ENCODE peak calls at places on chromosome 13, in four cellular contexts. W, D, P and C are unnamed samples.

GRCh38 chr13:84896128-84896527 is 903.1 kb downstream of the SLITRK6 start:
- DNase-seq in D (peak; percentile 11), P (no peak), W (peak; percentile 51), C (no peak)

GRCh38 chr13:74250738-74251190 is 116.6 kb upstream of the KLF12 start:
- DNase-seq in P (no peak), D (no peak), W (peak; percentile 45), C (no peak)

GRCh38 chr13:26571518-26571917 is 14.0 kb downstream of the WASF3 start:
- DNase-seq in W (no peak), P (no peak), D (no peak), C (no peak)

GRCh38 chr13:88675997-88676396 is 1004.8 kb downstream of the SLITRK5 start:
- DNase-seq in W (no peak), D (no peak), P (no peak), C (no peak)

GRCh38 chr13:23871616-23872220 is 17.5 kb downstream of the MIPEP start:
- DNase-seq in P (no peak), W (peak; percentile 46), D (no peak), C (no peak)

GRCh38 chr13:20160346-20161274 is at the start of gene GJA3:
- DNase-seq in P (no peak), D (no peak), W (peak; percentile 62), C (no peak)

GRCh38 chr13:32134241-32134801 is 102.7 kb downstream of the FRY start:
- DNase-seq in W (no peak), P (no peak), D (no peak), C (no peak)

GRCh38 chr13:42981853-42982252 is 10.2 kb downstream of the EPSTI1 start:
- DNase-seq in W (no peak), P (no peak), D (no peak), C (no peak)

GRCh38 chr13:48515732-48516131 is 17.1 kb downstream of the RCBTB2 start:
- DNase-seq in P (no peak), D (no peak), W (no peak), C (no peak)

GRCh38 chr13:40609972-40610726 is 56.3 kb downstream of the FOXO1 start:
- DNase-seq in W (no peak), P (no peak), D (peak; percentile 30), C (no peak)

GRCh38 chr13:68927387-68928026 is 1180.1 kb upstream of the ATXN8OS start:
- DNase-seq in W (peak; percentile 6), P (no peak), D (peak; percentile 6), C (no peak)

GRCh38 chr13:40096357-40096911 is 441.0 kb downstream of the COG6 start:
- DNase-seq in P (no peak), D (no peak), W (no peak), C (no peak)

GRCh38 chr13:47832458-47832972 is 168.6 kb downstream of the SUCLA2 start:
- DNase-seq in D (no peak), W (no peak), P (no peak), C (no peak)

GRCh38 chr13:60661514-60661913 is 264.5 kb downstream of the TDRD3 start:
- DNase-seq in P (no peak), D (no peak), W (no peak), C (no peak)

GRCh38 chr13:91564422-91564821 is 166.0 kb downstream of the GPC5 start:
- DNase-seq in W (peak; percentile 28), P (no peak), D (no peak), C (no peak)

GRCh38 chr13:108121406-108121805 is 93.9 kb downstream of the LIG4 start:
- DNase-seq in P (no peak), W (no peak), D (no peak), C (no peak)

GRCh38 chr13:67438465-67438864 is 208.3 kb upstream of the PCDH9 start:
- DNase-seq in D (no peak), W (peak; percentile 7), P (no peak), C (no peak)

GRCh38 chr13:75271851-75272250 is 210.1 kb downstream of the TBC1D4 start:
- DNase-seq in D (no peak), P (no peak), W (no peak), C (no peak)

GRCh38 chr13:23378009-23378632 is 55.4 kb downstream of the SACS start:
- DNase-seq in D (peak; percentile 19), P (no peak), W (no peak), C (no peak)

GRCh38 chr13:23629566-23630272 is 59.5 kb downstream of the TNFRSF19 start:
- DNase-seq in D (no peak), P (no peak), W (no peak), C (no peak)

GRCh38 chr13:35388979-35389378 is 87.5 kb downstream of the MAB21L1 start:
- DNase-seq in P (no peak), W (peak; percentile 2), D (no peak), C (no peak)

GRCh38 chr13:77338961-77339401 is 12.1 kb upstream of the MYCBP2 start:
- DNase-seq in W (no peak), P (no peak), D (no peak), C (no peak)

GRCh38 chr13:79451500-79451962 is 29.4 kb upstream of the NDFIP2 start:
- DNase-seq in W (peak; percentile 6), P (no peak), D (peak; percentile 26), C (no peak)

GRCh38 chr13:97058417-97058816 is 64.1 kb upstream of the OXGR1 start:
- DNase-seq in P (no peak), W (no peak), D (no peak), C (no peak)

DNA sequence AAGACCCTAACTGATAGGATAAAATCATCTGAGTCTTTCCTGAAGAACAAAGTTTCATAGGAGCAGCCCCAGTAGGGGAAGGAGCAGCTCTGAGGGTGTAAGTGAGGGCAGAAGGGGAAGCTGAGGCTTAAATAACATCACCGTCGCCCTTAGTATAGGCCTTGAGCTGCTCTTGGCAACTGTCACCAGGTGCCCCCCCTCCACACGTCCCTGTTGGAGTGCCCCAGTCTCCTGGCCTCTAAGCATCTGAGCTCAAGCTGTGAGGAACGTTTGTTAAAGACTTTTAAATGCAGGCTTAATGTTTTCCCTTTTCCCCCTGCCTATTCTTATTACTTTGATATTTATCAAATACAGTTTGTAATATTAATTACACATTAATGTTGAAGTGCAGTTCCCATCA is 170.6 kb downstream of the ZIC5 start:
- DNase-seq in D (no peak), P (no peak), W (no peak), C (no peak)
- TF ChIP-seq POLR2AphosphoS5 in D (no peak), P (no peak), W (no peak), C (no peak)

DNA sequence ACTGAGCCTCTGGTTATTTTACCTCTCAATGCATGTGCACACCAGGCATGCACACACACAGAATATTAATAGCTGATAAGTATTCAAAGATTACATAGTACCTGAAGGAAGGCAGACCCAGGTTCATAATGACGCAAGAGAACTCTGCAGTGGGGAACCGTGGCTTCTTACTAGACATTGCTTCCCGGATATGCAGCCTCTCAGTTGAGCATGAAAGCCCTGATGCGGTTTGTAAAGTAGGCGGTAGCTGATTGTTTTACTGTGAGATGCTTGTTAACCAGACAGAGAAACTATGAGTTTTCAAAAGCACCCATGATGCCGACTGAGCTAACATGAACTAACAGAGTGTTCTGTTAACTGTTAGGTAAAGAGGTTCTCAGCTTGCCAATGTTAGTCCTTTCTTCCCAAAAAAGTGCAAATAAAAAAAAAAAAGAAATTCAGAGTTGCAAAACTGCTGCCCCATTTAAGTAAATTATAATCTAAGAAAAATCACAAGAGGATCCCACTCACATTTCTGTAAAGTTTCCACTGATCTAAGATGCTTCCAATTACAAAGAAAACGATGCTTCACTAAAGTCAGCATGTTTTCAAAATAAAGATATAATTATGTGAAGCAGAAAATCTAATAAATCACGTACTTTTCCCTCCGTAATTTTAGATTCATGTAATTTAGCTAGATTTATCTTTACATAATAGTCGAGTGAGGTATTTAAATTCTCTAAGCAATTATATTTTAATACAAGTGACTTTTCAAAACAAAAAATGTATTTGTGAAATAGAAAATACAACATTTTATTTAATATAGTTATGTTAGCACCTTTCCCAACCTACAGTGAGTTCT is 2.2 kb downstream of the FLT1 start:
- DNase-seq in D (no peak), W (no peak), P (no peak), C (no peak)
- H3K4me1 ChIP-seq in D (peaks cover 17% of the 10 kb centered on the region), W (no peaks in the 10 kb centered on the region), P (peaks cover 20% of the 10 kb centered on the region), C (peaks cover 23% of the 10 kb centered on the region)

DNA sequence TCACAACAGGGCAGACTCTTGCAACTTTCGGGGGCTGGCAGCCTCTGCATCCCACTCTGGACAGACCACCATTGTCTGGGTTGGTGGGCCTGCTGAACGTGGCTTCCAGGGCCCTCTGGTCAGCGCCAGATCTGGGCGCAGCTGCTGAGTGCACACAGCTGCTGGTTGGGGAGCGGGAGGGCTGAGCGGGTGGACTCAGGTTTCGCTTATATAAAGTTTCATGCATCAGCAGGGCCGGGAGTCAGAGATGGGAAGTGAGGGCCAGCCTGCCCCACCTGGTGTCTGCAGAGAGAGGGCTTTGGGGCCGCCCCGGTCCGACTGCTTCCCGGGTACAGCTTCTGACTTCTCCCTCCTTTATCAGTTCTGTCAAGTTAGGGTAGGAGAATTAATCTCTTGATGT is 6.9 kb downstream of the ARHGEF7 start:
- DNase-seq in D (no peak), P (no peak), W (no peak), C (no peak)
- H3K27ac ChIP-seq in D (no peak overlapping the region), P (peak overlapping the region; percentile 27), W (no peak overlapping the region), C (no peak overlapping the region)

DNA sequence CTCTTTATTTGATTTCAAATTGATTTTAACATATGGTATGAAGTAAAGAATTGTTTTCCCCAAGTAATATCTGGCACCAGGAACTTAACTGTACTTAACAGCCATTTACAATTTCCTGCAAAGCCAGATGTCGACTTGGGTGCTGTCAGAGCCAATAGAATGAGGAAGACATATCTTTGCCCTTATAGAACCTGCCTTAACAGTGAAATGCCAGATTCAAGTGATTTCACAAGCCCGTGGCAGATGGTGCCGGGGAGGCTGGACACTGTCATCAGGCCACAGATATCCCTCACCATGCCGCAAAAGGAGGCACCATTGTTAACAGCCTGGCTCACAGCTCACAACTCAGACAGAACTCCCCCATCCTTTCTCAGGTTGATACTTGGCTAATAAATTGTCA is 48.7 kb downstream of the ESD start:
- DNase-seq in P (no peak), W (peak; percentile 71), D (no peak), C (no peak)
- TF ChIP-seq POLR2AphosphoS5 in P (no peak), W (peak; percentile 83), D (no peak), C (no peak)

GRCh38 chr13:98524793-98525192 is 52.1 kb downstream of the STK24 start:
- DNase-seq in P (no peak), W (no peak), D (no peak), C (no peak)

GRCh38 chr13:98523455-98524102 is 53.3 kb downstream of the STK24 start:
- DNase-seq in D (no peak), P (no peak), W (no peak), C (no peak)

GRCh38 chr13:98525852-98526512 is 50.9 kb downstream of the STK24 start:
- DNase-seq in W (no peak), D (no peak), P (no peak), C (peak; percentile 48)

GRCh38 chr13:98525452-98525851 is 51.5 kb downstream of the STK24 start:
- DNase-seq in P (no peak), W (no peak), D (no peak), C (peak; percentile 63)

GRCh38 chr13:98524391-98524790 is 52.5 kb downstream of the STK24 start:
- DNase-seq in P (no peak), W (no peak), D (no peak), C (no peak)
- H3K4me1 ChIP-seq in P (peaks cover 6% of the 10 kb centered on the region), W (no peaks in the 10 kb centered on the region), D (peaks cover 27% of the 10 kb centered on the region), C (peaks cover 71% of the 10 kb centered on the region)

GRCh38 chr13:34107814-34108213 is 289.9 kb downstream of the RFC3 start:
- DNase-seq in D (no peak), W (no peak), P (no peak), C (no peak)

GRCh38 chr13:34103854-34104253 is 285.9 kb downstream of the RFC3 start:
- DNase-seq in P (no peak), W (no peak), D (no peak), C (no peak)

GRCh38 chr13:34108396-34108795 is 290.4 kb downstream of the RFC3 start:
- DNase-seq in D (no peak), W (no peak), P (no peak), C (no peak)

GRCh38 chr13:34104853-34105252 is 286.9 kb downstream of the RFC3 start:
- DNase-seq in D (no peak), P (no peak), W (no peak), C (no peak)
- H3K27ac ChIP-seq in D (no peak overlapping the region), P (no peak overlapping the region), W (no peak overlapping the region), C (no peak overlapping the region)